ENCODE peak calls at places on chromosome 7, in four cellular contexts. One of them, this sample, is unnamed.

GRCh38 chr7:71735961-71736556 is 604.1 kb downstream of the GALNT17 start:
- DNase-seq in SK-N-SH: peak
- DNase-seq in HCT116: peak
- DNase-seq in PC-3: peak
- DNase-seq in this sample: peak

GRCh38 chr7:15821484-15822122 is 135.1 kb upstream of the MEOX2 start:
- DNase-seq in SK-N-SH: no peak
- DNase-seq in HCT116: no peak
- DNase-seq in PC-3: no peak
- DNase-seq in this sample: no peak

GRCh38 chr7:70569335-70569819 is 562.6 kb upstream of the GALNT17 start:
- DNase-seq in SK-N-SH: no peak
- DNase-seq in PC-3: no peak
- DNase-seq in HCT116: no peak
- DNase-seq in this sample: no peak

GRCh38 chr7:30694218-30694745 is 12.0 kb upstream of the CRHR2 start:
- DNase-seq in HCT116: no peak
- DNase-seq in SK-N-SH: no peak
- DNase-seq in PC-3: no peak
- DNase-seq in this sample: no peak

GRCh38 chr7:66150471-66150870 is 35.8 kb downstream of the CRCP start:
- DNase-seq in PC-3: no peak
- DNase-seq in HCT116: no peak
- DNase-seq in SK-N-SH: peak
- DNase-seq in this sample: no peak

GRCh38 chr7:99372275-99373085 is 2.0 kb upstream of the ARPC1B start:
- DNase-seq in SK-N-SH: no peak
- DNase-seq in PC-3: no peak
- DNase-seq in HCT116: no peak
- DNase-seq in this sample: no peak

GRCh38 chr7:30382607-30383006 is 96.0 kb downstream of the NOD1 start:
- DNase-seq in PC-3: no peak
- DNase-seq in HCT116: no peak
- DNase-seq in SK-N-SH: no peak
- DNase-seq in this sample: no peak

GRCh38 chr7:92159-92767 is 100.1 kb upstream of the FAM20C start:
- DNase-seq in SK-N-SH: peak
- DNase-seq in HCT116: no peak
- DNase-seq in PC-3: no peak
- DNase-seq in this sample: no peak

GRCh38 chr7:81470724-81471379 is 299.0 kb downstream of the HGF start:
- DNase-seq in PC-3: no peak
- DNase-seq in SK-N-SH: no peak
- DNase-seq in HCT116: no peak
- DNase-seq in this sample: no peak

GRCh38 chr7:83836028-83836427 is 187.1 kb upstream of the SEMA3E start:
- DNase-seq in SK-N-SH: no peak
- DNase-seq in PC-3: no peak
- DNase-seq in HCT116: no peak
- DNase-seq in this sample: no peak

GRCh38 chr7:33904680-33905388 is 505 bp upstream of the BMPER start:
- DNase-seq in SK-N-SH: peak
- DNase-seq in PC-3: no peak
- DNase-seq in HCT116: no peak
- DNase-seq in this sample: peak

GRCh38 chr7:77935652-77936348 is 137.2 kb downstream of the PHTF2 start:
- DNase-seq in HCT116: no peak
- DNase-seq in SK-N-SH: no peak
- DNase-seq in PC-3: peak
- DNase-seq in this sample: no peak
- H3K9ac ChIP-seq in HCT116: no peak
- H3K9ac ChIP-seq in SK-N-SH: no peak
- H3K9ac ChIP-seq in PC-3: no peak
- H3K9ac ChIP-seq in this sample: no peak

DNA sequence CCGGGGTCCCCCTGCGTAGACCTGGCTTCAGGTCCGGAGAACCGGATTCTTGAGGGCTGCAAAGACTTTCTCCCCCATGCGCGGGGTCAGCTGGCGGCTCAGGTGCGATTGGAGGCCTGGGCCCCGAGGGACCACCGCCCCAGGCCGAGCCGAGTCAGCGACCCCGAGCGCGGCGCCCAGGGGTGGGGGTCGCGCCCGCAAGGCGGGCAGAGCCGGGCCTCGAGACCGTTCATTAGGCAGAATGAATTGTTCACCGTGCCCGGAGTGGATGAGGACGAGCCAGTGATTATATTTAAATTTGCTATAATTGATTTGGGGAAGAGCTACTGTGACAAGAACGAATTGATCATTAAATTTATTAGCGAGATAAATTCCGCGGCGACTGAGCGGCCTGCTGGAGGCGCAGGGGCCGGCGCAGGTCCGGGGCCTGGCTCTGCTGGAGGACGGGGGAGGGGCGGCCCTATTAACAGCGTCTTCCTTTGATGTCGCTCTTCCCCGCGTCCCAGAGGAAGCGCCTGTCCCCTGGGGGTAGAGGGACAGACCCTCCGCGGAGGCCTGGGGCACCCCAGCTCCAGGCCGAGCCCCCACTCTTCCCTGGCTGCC is 7.5 kb downstream of the MNX1 start:
- DNase-seq in HCT116: no peak
- DNase-seq in SK-N-SH: peak
- DNase-seq in PC-3: no peak
- DNase-seq in this sample: peak
- H3K4me3 ChIP-seq in HCT116: no peak
- H3K4me3 ChIP-seq in SK-N-SH: no peak
- H3K4me3 ChIP-seq in PC-3: peak
- H3K4me3 ChIP-seq in this sample: no peak

DNA sequence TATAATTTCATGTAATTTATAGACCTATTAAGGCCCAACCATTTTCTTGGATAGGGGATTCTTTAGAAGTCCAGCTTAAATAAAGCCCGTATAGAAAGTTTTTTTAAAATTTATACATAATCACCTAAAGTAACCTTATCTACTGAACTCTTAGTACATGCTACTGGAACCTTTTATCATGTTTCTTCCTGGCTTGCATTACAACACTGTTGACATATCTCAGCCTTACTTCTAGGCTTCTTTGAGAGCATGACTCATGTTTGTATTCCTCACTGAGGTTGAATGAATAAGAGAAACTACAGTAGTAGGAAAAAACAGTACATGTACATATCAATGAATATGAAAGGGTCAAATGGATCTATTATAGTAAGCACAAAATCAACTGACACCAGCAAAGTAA is 8.2 kb upstream of the MAGI2 start:
- DNase-seq in SK-N-SH: no peak
- DNase-seq in PC-3: peak
- DNase-seq in HCT116: no peak
- DNase-seq in this sample: no peak
- TF ChIP-seq EZH2phosphoT487 in SK-N-SH: no peak
- TF ChIP-seq EZH2phosphoT487 in PC-3: no peak
- TF ChIP-seq EZH2phosphoT487 in HCT116: no peak
- TF ChIP-seq EZH2phosphoT487 in this sample: no peak

GRCh38 chr7:100897111-100897608 is 1.5 kb upstream of the ACHE start:
- DNase-seq in SK-N-SH: peak
- DNase-seq in HCT116: no peak
- DNase-seq in PC-3: peak
- DNase-seq in this sample: no peak

GRCh38 chr7:100895956-100896742 is 461 bp upstream of the ACHE start:
- DNase-seq in SK-N-SH: peak
- DNase-seq in HCT116: no peak
- DNase-seq in PC-3: no peak
- DNase-seq in this sample: no peak

GRCh38 chr7:100895701-100895955 is at the start of gene ACHE:
- DNase-seq in PC-3: no peak
- DNase-seq in SK-N-SH: no peak
- DNase-seq in HCT116: no peak
- DNase-seq in this sample: no peak

GRCh38 chr7:100897772-100898454 is 2.2 kb upstream of the ACHE start:
- DNase-seq in HCT116: no peak
- DNase-seq in PC-3: no peak
- DNase-seq in SK-N-SH: no peak
- DNase-seq in this sample: no peak

GRCh38 chr7:100896743-100897051 is 1.0 kb upstream of the ACHE start:
- DNase-seq in PC-3: no peak
- DNase-seq in HCT116: no peak
- DNase-seq in SK-N-SH: no peak
- DNase-seq in this sample: no peak
- H3K9ac ChIP-seq in PC-3: no peak
- H3K9ac ChIP-seq in HCT116: no peak
- H3K9ac ChIP-seq in SK-N-SH: no peak
- H3K9ac ChIP-seq in this sample: no peak

GRCh38 chr7:120916538-120916937 is 34.0 kb upstream of the ING3 start:
- DNase-seq in PC-3: no peak
- DNase-seq in HCT116: no peak
- DNase-seq in SK-N-SH: no peak
- DNase-seq in this sample: no peak
- H3K4me3 ChIP-seq in PC-3: no peak
- H3K4me3 ChIP-seq in HCT116: no peak
- H3K4me3 ChIP-seq in SK-N-SH: no peak
- H3K4me3 ChIP-seq in this sample: no peak

GRCh38 chr7:47320296-47320695 is 261.6 kb downstream of the TNS3 start:
- DNase-seq in SK-N-SH: no peak
- DNase-seq in HCT116: no peak
- DNase-seq in PC-3: peak
- DNase-seq in this sample: no peak
- TF ChIP-seq EZH2phosphoT487 in SK-N-SH: no peak
- TF ChIP-seq EZH2phosphoT487 in HCT116: no peak
- TF ChIP-seq EZH2phosphoT487 in PC-3: no peak
- TF ChIP-seq EZH2phosphoT487 in this sample: no peak

GRCh38 chr7:151093748-151094147 is 7.5 kb downstream of the AGAP3 start:
- DNase-seq in HCT116: no peak
- DNase-seq in SK-N-SH: no peak
- DNase-seq in PC-3: no peak
- DNase-seq in this sample: no peak

GRCh38 chr7:151091431-151091830 is 5.2 kb downstream of the AGAP3 start:
- DNase-seq in PC-3: no peak
- DNase-seq in SK-N-SH: no peak
- DNase-seq in HCT116: no peak
- DNase-seq in this sample: peak

GRCh38 chr7:151094675-151095074 is 8.4 kb downstream of the AGAP3 start:
- DNase-seq in SK-N-SH: no peak
- DNase-seq in HCT116: no peak
- DNase-seq in PC-3: no peak
- DNase-seq in this sample: no peak

GRCh38 chr7:151091988-151092387 is 5.7 kb downstream of the AGAP3 start:
- DNase-seq in HCT116: no peak
- DNase-seq in SK-N-SH: no peak
- DNase-seq in PC-3: no peak
- DNase-seq in this sample: no peak

DNA sequence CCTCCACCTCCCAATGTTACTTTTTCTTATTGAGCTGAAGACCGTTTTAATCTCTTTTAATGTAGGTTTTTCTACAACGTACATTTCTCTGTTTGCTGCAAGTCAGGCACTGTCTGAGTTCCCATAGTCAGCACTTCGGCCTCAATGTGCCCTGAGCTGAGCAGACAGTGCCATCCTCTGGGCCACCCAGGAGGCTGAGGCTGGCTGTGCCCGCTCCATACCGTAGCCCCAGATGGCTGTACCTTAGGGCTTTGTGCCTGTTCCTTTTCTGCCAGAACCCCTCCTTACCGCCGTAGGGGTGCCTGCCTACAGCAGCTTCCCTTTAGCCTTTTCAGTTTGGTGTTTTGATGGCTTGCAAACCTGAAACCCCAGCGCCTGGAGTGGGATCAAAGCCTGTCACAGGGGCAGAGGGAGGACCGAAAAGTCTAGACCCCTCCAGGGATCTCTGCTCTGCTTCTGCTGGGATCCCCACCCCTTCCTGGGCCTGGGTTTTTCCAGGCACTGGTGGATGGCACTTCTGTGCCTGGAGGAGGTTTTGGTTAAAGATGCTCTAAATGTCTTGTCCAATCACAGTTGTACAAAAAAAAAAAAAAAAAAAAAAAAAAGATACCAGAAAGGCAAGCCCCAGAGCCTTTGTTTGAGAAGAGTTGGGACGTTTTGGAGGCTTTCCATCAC is 9.0 kb downstream of the AGAP3 start:
- DNase-seq in SK-N-SH: no peak
- DNase-seq in HCT116: no peak
- DNase-seq in PC-3: no peak
- DNase-seq in this sample: no peak
- H3K9ac ChIP-seq in SK-N-SH: no peak
- H3K9ac ChIP-seq in HCT116: no peak
- H3K9ac ChIP-seq in PC-3: no peak
- H3K9ac ChIP-seq in this sample: no peak

GRCh38 chr7:101363734-101364374 is 1.2 kb downstream of the COL26A1 start:
- DNase-seq in PC-3: peak
- DNase-seq in HCT116: peak
- DNase-seq in SK-N-SH: peak
- DNase-seq in this sample: peak

GRCh38 chr7:101365956-101366355 is 3.3 kb downstream of the COL26A1 start:
- DNase-seq in PC-3: no peak
- DNase-seq in HCT116: no peak
- DNase-seq in SK-N-SH: no peak
- DNase-seq in this sample: no peak

GRCh38 chr7:101367676-101368075 is 5.0 kb downstream of the COL26A1 start:
- DNase-seq in PC-3: no peak
- DNase-seq in SK-N-SH: no peak
- DNase-seq in HCT116: no peak
- DNase-seq in this sample: no peak

GRCh38 chr7:101362334-101363195 is at the start of gene COL26A1:
- DNase-seq in HCT116: no peak
- DNase-seq in SK-N-SH: peak
- DNase-seq in PC-3: no peak
- DNase-seq in this sample: no peak

GRCh38 chr7:101363196-101363733 is 590 bp downstream of the COL26A1 start:
- DNase-seq in PC-3: no peak
- DNase-seq in HCT116: no peak
- DNase-seq in SK-N-SH: no peak
- DNase-seq in this sample: no peak
- H3K4me3 ChIP-seq in PC-3: peak
- H3K4me3 ChIP-seq in HCT116: peak
- H3K4me3 ChIP-seq in SK-N-SH: peak
- H3K4me3 ChIP-seq in this sample: no peak

GRCh38 chr7:150992833-150993302 is 2.1 kb downstream of the NOS3 start:
- DNase-seq in PC-3: no peak
- DNase-seq in SK-N-SH: peak
- DNase-seq in HCT116: no peak
- DNase-seq in this sample: no peak
- TF ChIP-seq EZH2phosphoT487 in PC-3: no peak
- TF ChIP-seq EZH2phosphoT487 in SK-N-SH: no peak
- TF ChIP-seq EZH2phosphoT487 in HCT116: no peak
- TF ChIP-seq EZH2phosphoT487 in this sample: no peak

GRCh38 chr7:105877736-105878135 is 1.3 kb upstream of the ATXN7L1 start:
- DNase-seq in PC-3: no peak
- DNase-seq in SK-N-SH: no peak
- DNase-seq in HCT116: no peak
- DNase-seq in this sample: no peak
- H3K9ac ChIP-seq in PC-3: peak
- H3K9ac ChIP-seq in SK-N-SH: no peak
- H3K9ac ChIP-seq in HCT116: peak
- H3K9ac ChIP-seq in this sample: no peak

This sample was measured in MM.1S.